ENCODE peak calls at places on chromosomes 7 and 10, in eight cellular contexts. O, D, S, N, R, M, K and U are unnamed samples. For H3K36me3, the result is how much of the 10 kb centered on the place peaks cover.

GRCh38 chr7:81833401-81833800 is 63.6 kb upstream of the HGF start:
- DNase-seq in S (no peak), O (peak), R (no peak), D (no peak), K (no peak), N (no peak), M (no peak), U (no peak)

GRCh38 chr7:15751191-15751701 is 64.8 kb upstream of the MEOX2 start:
- DNase-seq in K (no peak), O (no peak), N (no peak), D (no peak), M (no peak), S (no peak), R (no peak), U (no peak)

GRCh38 chr10:26821699-26822542 is 38.8 kb downstream of the ABI1 start:
- DNase-seq in D (no peak), O (no peak), K (no peak), M (no peak), S (no peak), R (no peak), N (no peak), U (no peak)

GRCh38 chr10:88299787-88300186 is 283.3 kb downstream of the RNLS start:
- DNase-seq in N (no peak), O (no peak), K (no peak), R (no peak), S (no peak), D (no peak), M (no peak), U (no peak)

GRCh38 chr10:69549959-69550358 is 23.3 kb downstream of the NEUROG3 start:
- DNase-seq in N (no peak), M (no peak), R (no peak), S (no peak), O (no peak), K (no peak), D (no peak), U (no peak)

GRCh38 chr7:111730476-111731300 is 168.4 kb upstream of the IMMP2L start:
- DNase-seq in R (peak), M (no peak), N (no peak), O (peak), D (no peak), K (no peak), S (no peak), U (no peak)

GRCh38 chr7:150828384-150828783 is 23.9 kb upstream of the AOC1 start:
- DNase-seq in S (no peak), N (no peak), O (no peak), M (no peak), K (no peak), R (peak), D (no peak), U (no peak)

GRCh38 chr10:79241990-79242619 is 105.2 kb upstream of the PPIF start:
- DNase-seq in D (no peak), S (peak), M (peak), K (no peak), R (peak), N (no peak), O (peak), U (peak)

GRCh38 chr7:157550300-157551275 is 213.8 kb downstream of the DNAJB6 start:
- DNase-seq in O (no peak), D (peak), R (no peak), S (no peak), M (no peak), N (no peak), K (no peak), U (peak)

GRCh38 chr10:11298116-11298515 is 280.4 kb downstream of the CELF2 start:
- DNase-seq in S (no peak), N (no peak), O (no peak), R (no peak), K (no peak), M (no peak), D (no peak), U (no peak)

GRCh38 chr7:87475359-87476178 is at the start of gene ABCB4:
- DNase-seq in N (no peak), D (no peak), K (no peak), S (no peak), M (peak), R (peak), O (no peak), U (peak)

GRCh38 chr10:14032406-14032998 is 298.2 kb downstream of the FRMD4A start:
- DNase-seq in D (no peak), M (no peak), N (no peak), K (peak), O (no peak), R (peak), S (no peak), U (no peak)

GRCh38 chr7:104972510-104972909 is 41.5 kb upstream of the KMT2E start:
- DNase-seq in S (no peak), O (peak), D (no peak), K (no peak), N (no peak), M (no peak), R (no peak), U (no peak)

GRCh38 chr10:128062331-128062730 is 63.9 kb downstream of the MKI67 start:
- DNase-seq in R (peak), S (no peak), D (peak), N (no peak), K (no peak), M (no peak), O (no peak), U (peak)

GRCh38 chr7:16563281-16564022 is 36.8 kb downstream of the LRRC72 start:
- DNase-seq in R (no peak), D (no peak), N (no peak), K (no peak), S (no peak), O (peak), M (no peak), U (no peak)

GRCh38 chr7:71457021-71457420 is 325.1 kb downstream of the GALNT17 start:
- DNase-seq in K (no peak), O (no peak), R (peak), N (no peak), M (no peak), D (no peak), S (no peak), U (no peak)

GRCh38 chr10:11684717-11685645 is 57.2 kb upstream of the ECHDC3 start:
- DNase-seq in S (peak), N (peak), D (peak), R (no peak), O (peak), M (peak), K (peak), U (peak)

GRCh38 chr10:105291571-105291970 is 650.5 kb downstream of the SORCS3 start:
- DNase-seq in M (no peak), R (no peak), O (no peak), S (no peak), D (no peak), N (no peak), K (no peak), U (no peak)

GRCh38 chr7:2471022-2471329 is 5.2 kb downstream of the GRIFIN start:
- DNase-seq in M (no peak), K (no peak), R (no peak), N (no peak), S (no peak), D (no peak), O (peak), U (no peak)

GRCh38 chr10:49055231-49055850 is 60.0 kb downstream of the VSTM4 start:
- DNase-seq in M (no peak), N (no peak), O (no peak), R (no peak), K (no peak), D (no peak), S (no peak), U (no peak)

GRCh38 chr10:91539930-91540329 is 92.9 kb downstream of the PPP1R3C start:
- DNase-seq in R (no peak), S (no peak), D (no peak), N (no peak), O (no peak), K (no peak), M (no peak), U (no peak)

GRCh38 chr7:156017431-156017830 is 205.2 kb upstream of the SHH start:
- DNase-seq in S (no peak), R (no peak), N (no peak), D (no peak), O (no peak), K (no peak), M (no peak), U (no peak)

GRCh38 chr7:158829021-158829341 is 328 bp downstream of the ESYT2 start:
- DNase-seq in O (peak), N (no peak), S (peak), D (peak), K (peak), R (peak), M (no peak), U (no peak)

GRCh38 chr7:135685306-135686084 is 23.2 kb downstream of the STMP1 start:
- DNase-seq in D (no peak), M (no peak), S (no peak), R (no peak), O (no peak), K (no peak), N (no peak), U (no peak)

GRCh38 chr7:27795977-27796376 is 56.0 kb downstream of the TAX1BP1 start:
- DNase-seq in S (no peak), O (no peak), K (no peak), D (no peak), M (no peak), R (no peak), N (no peak), U (no peak)
- H3K36me3 ChIP-seq in S (under half), O (under half), K (under half), D (under half), M (half or more), R (under half), N (under half), U (under half)

GRCh38 chr7:66952343-66953043 is 31.5 kb downstream of the TMEM248 start:
- DNase-seq in M (no peak), D (peak), S (no peak), R (no peak), K (no peak), N (no peak), O (peak), U (no peak)
- H3K36me3 ChIP-seq in M (half or more), D (under half), S (under half), R (under half), K (half or more), N (half or more), O (under half), U (under half)

GRCh38 chr7:73704640-73705550 is 14.6 kb downstream of the STX1A start:
- DNase-seq in K (no peak), N (no peak), D (no peak), S (peak), O (peak), M (no peak), R (no peak), U (no peak)
- H3K36me3 ChIP-seq in K (under half), N (under half), D (under half), S (under half), O (under half), M (under half), R (under half), U (under half)

DNA sequence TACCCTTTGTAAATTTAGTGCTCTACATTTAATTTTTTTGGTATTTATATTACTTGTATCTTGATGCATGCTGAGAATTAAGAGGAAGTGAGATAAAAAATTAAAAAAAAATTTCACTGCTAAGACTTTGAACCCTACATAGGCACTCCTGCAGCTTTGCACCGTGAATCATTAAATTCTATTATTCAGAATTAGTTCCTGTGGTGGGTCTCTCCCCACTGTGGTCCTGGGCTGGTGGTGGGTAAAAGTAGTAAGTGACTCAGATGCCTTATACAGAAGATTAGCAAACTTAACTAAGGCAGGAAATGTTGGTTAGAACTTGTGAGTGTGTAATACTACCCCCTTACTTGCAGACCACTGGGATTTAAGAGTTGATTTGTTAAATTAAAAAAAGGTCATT is 72.6 kb downstream of the AP3M1 start:
- DNase-seq in O (peak), R (no peak), M (no peak), S (no peak), N (no peak), D (no peak), K (no peak), U (no peak)
- H3K36me3 ChIP-seq in O (under half), R (under half), M (half or more), S (under half), N (under half), D (under half), K (under half), U (under half)

DNA sequence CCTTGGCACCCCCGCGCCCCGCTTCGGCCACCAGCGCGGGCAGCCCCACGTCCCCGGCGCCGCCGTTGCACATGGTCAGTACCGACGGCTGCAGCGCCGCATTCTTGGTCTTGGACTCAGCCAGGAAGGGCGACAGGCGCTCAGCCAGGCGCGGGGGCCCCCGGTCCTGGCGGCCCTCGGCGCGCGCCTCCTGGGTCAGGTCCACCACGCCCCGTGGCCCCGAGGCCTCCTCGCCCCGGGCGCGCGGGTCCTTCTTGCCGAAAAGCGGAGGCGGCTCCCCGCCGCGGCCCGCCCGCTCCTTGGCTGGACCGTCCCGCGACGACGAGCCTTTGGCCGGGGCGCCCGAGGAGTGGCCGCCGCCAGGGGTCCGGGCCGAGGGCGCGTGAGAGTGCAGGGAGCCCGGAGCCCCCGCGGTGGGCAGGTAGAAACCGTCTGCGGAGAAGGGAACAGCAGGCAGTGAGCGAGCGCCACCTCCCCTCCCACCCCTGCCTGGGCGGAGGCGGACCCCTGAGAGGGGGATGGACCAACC is 34.7 kb downstream of the TNRC18 start:
- DNase-seq in O (no peak), M (no peak), D (no peak), K (no peak), R (peak), N (no peak), S (no peak), U (no peak)
- H3K36me3 ChIP-seq in O (half or more), M (half or more), D (under half), K (under half), R (under half), N (half or more), S (under half), U (under half)

DNA sequence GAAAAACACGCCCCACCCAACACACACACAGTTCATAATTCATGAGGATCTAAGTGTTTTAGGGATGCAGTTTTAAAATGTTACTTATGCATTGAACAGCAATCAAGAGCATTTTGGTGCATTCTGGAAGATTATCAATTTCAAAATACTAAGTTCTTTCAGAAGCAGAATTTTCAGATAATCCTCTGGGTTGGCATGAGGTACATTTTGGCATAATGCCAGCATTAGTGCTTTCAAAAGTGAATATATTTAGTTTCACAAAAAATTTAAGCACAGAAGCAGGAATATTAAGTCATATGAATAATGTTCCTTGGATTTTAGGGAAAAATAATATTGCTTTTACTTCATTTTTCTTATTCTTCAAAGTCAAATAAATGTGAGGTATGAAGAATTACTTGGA is 937.1 kb downstream of the REEP3 start:
- DNase-seq in O (no peak), R (no peak), K (no peak), S (no peak), M (no peak), N (no peak), D (no peak), U (no peak)
- H3K36me3 ChIP-seq in O (under half), R (under half), K (under half), S (under half), M (under half), N (under half), D (under half), U (under half)

GRCh38 chr7:148803094-148803493 is 81.0 kb downstream of the EZH2 start:
- DNase-seq in O (no peak), N (no peak), S (no peak), D (no peak), M (no peak), K (no peak), R (no peak), U (no peak)
- H3K36me3 ChIP-seq in O (half or more), N (under half), S (under half), D (under half), M (half or more), K (under half), R (under half), U (under half)

DNA sequence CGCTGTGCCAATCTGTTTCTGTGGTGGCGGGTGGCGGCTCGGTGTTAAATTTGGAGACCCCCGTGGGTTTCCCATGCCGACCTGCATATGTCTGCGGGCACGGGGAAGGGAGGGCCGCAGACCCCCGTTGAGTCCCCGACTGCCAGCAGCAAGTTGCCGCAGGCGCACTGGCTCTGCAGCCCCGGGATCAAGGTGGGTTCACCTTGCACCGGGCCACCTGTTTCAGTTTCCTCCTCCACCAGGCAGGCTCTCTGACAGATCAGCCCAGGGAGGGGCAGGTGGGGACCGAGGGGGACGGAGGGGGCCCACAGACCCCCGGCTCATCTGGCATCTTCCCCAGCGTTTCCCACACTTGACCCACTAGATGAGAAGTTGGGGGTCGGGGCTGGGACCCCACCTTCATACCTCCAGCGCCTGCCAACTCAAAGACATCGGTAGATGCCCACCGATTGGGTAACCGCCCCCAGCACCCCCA is 95.9 kb downstream of the CUX1 start:
- DNase-seq in D (no peak), O (no peak), N (no peak), K (no peak), S (no peak), R (no peak), M (no peak), U (no peak)
- H3K36me3 ChIP-seq in D (under half), O (under half), N (under half), K (under half), S (under half), R (under half), M (under half), U (under half)

GRCh38 chr7:129719980-129720732 is 108.6 kb downstream of the NRF1 start:
- DNase-seq in S (no peak), N (no peak), D (no peak), O (peak), K (no peak), R (no peak), M (no peak), U (no peak)

GRCh38 chr7:129713544-129713943 is 102.0 kb downstream of the NRF1 start:
- DNase-seq in S (no peak), R (no peak), N (no peak), O (no peak), K (no peak), M (no peak), D (no peak), U (no peak)

DNA sequence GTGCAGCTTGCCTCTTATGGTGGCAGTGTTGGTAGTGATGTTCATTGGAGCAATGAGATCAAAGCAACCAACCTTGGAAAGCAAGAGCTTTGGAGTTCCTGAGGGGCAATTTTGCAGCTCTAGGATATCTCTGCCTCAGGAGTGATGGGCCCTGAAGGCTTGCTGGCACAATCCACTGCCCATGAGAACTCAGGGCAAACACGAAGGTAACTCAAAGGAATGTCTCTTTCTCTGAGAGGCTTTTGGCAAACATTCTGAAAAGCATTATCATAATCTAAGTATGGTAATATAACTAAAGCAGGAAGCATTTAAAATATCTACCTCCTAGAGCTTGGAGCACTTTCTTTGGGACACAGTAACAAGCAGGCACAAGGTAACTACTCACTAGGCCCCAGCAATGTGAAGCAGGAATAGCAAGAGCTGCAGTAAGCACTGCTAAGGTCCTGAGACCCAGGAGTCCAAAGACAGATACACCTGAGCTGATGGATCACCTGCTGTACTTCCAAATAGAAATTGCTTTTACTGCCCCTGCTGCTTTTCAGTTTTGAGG is 103.1 kb downstream of the NRF1 start:
- DNase-seq in M (no peak), R (no peak), O (no peak), D (no peak), S (no peak), K (no peak), N (no peak), U (no peak)
- H3K36me3 ChIP-seq in M (half or more), R (under half), O (under half), D (under half), S (under half), K (half or more), N (under half), U (under half)

GRCh38 chr7:972110-972509 is 3.2 kb downstream of the COX19 start:
- DNase-seq in D (no peak), R (no peak), O (no peak), N (no peak), S (no peak), M (no peak), K (no peak), U (no peak)
- H3K36me3 ChIP-seq in D (under half), R (under half), O (under half), N (under half), S (under half), M (half or more), K (under half), U (under half)